ENCODE peak calls at places on chromosome 9, in seven cellular contexts. B, C, D, W, X, H and Q are unnamed samples.

GRCh38 chr9:78054180-78054579 is 22.6 kb upstream of the GNAQ start:
- DNase-seq in B (no peak), C (no peak), D (no peak), W (no peak), X (no peak), H (no peak), Q (no peak)

GRCh38 chr9:18480649-18481048 is 6.7 kb downstream of the ADAMTSL1 start:
- DNase-seq in B (no peak), C (no peak), D (peak), W (peak), X (no peak), H (no peak), Q (no peak)

GRCh38 chr9:91433180-91433579 is 9.5 kb upstream of the NFIL3 start:
- DNase-seq in B (peak), C (no peak), D (peak), W (peak), X (peak), H (no peak), Q (peak)

GRCh38 chr9:122225323-122226141 is 3.2 kb downstream of the LHX6 start:
- DNase-seq in B (no peak), C (no peak), D (peak), W (no peak), X (no peak), H (no peak), Q (no peak)

GRCh38 chr9:93721417-93721965 is 145.1 kb downstream of the PHF2 start:
- DNase-seq in B (no peak), C (no peak), D (no peak), W (no peak), X (no peak), H (no peak), Q (no peak)

GRCh38 chr9:13181652-13182051 is 97.8 kb downstream of the MPDZ start:
- DNase-seq in B (no peak), C (peak), D (peak), W (peak), X (peak), H (peak), Q (peak)

GRCh38 chr9:93084471-93084881 is 11.5 kb upstream of the CARD19 start:
- DNase-seq in B (no peak), C (no peak), D (no peak), W (no peak), X (no peak), H (no peak), Q (no peak)

GRCh38 chr9:13002740-13003139 is 227.9 kb downstream of the LURAP1L start:
- DNase-seq in B (no peak), C (no peak), D (no peak), W (no peak), X (no peak), H (no peak), Q (no peak)

GRCh38 chr9:114551750-114552685 is 35.6 kb upstream of the ATP6V1G1 start:
- DNase-seq in B (no peak), C (no peak), D (peak), W (peak), X (peak), H (no peak), Q (peak)

GRCh38 chr9:2257530-2257929 is 242.4 kb downstream of the SMARCA2 start:
- DNase-seq in B (no peak), C (no peak), D (no peak), W (no peak), X (no peak), H (no peak), Q (no peak)

GRCh38 chr9:5436441-5436840 is 1.3 kb downstream of the PLGRKT start:
- DNase-seq in B (no peak), C (no peak), D (no peak), W (no peak), X (no peak), H (no peak), Q (no peak)

GRCh38 chr9:71121275-71122168 is at the start of gene TRPM3:
- DNase-seq in B (no peak), C (peak), D (no peak), W (no peak), X (no peak), H (peak), Q (no peak)
- TF ChIP-seq EZH2 in B (no peak), C (no peak), D (no peak), W (no peak), X (no peak), H (no peak), Q (no peak)

GRCh38 chr9:63817622-63818518 is 1467.1 kb downstream of the FOXD4L5 start:
- DNase-seq in B (peak), C (peak), D (peak), W (peak), X (peak), H (peak), Q (peak)
- TF ChIP-seq EZH2 in B (no peak), C (peak), D (no peak), W (no peak), X (no peak), H (no peak), Q (no peak)

GRCh38 chr9:129320575-129321311 is 142.7 kb upstream of the IER5L start:
- DNase-seq in B (peak), C (peak), D (peak), W (peak), X (peak), H (peak), Q (peak)
- TF ChIP-seq EZH2 in B (no peak), C (no peak), D (no peak), W (no peak), X (no peak), H (no peak), Q (no peak)

DNA sequence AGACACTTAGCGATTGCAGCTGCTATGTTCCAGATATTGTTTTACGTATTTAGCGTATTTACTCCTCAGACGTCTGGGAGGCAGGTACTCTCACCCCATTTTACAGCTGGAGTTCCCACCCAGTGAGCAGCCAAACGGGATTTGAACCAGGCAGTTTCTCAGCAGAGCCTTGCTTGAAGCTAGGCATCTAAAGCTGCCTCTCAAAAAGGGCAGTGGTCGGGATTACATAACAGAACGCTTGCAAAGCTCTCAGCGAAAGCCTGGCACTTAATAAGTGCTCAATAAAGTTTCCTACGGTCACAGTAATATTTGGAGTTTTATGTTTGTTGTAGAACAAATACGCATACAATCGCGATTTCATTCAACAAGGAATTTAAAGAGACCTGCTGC is 302 bp upstream of the BSPRY start:
- DNase-seq in B (no peak), C (peak), D (no peak), W (no peak), X (no peak), H (peak), Q (no peak)
- TF ChIP-seq EZH2 in B (no peak), C (peak), D (peak), W (peak), X (peak), H (no peak), Q (no peak)

GRCh38 chr9:97847474-97848236 is 5.4 kb upstream of the FOXE1 start:
- DNase-seq in B (no peak), C (no peak), D (no peak), W (no peak), X (no peak), H (peak), Q (no peak)
- TF ChIP-seq EZH2 in B (no peak), C (no peak), D (no peak), W (no peak), X (no peak), H (peak), Q (no peak)

DNA sequence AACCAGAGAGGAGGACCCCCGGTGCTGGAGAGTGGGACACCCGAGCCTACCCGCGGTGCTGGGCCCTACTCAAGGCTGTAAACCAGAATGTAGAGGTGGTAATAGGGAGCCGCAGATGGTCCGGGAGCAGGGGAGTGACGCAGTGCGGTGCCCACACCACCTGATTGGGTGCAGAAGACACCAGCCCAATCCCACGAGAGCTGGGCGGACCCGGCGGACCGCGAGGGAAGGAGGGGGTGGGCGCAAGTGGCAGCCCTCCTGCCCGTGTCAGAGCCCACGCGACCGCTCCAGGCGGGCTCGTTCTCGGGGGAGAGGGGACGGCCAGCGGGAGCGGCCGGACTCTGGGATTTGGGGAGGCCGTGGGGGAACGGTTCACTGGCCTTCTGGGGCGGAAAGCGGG is 71.2 kb downstream of the C9orf50 start:
- DNase-seq in B (no peak), C (peak), D (peak), W (peak), X (no peak), H (no peak), Q (no peak)
- TF ChIP-seq EZH2 in B (no peak), C (no peak), D (no peak), W (no peak), X (no peak), H (no peak), Q (no peak)

GRCh38 chr9:123757547-123757946 is 172.4 kb downstream of the DENND1A start:
- DNase-seq in B (no peak), C (no peak), D (no peak), W (no peak), X (no peak), H (no peak), Q (no peak)

GRCh38 chr9:123756484-123757106 is 173.3 kb downstream of the DENND1A start:
- DNase-seq in B (no peak), C (peak), D (no peak), W (no peak), X (no peak), H (no peak), Q (no peak)

GRCh38 chr9:123749580-123750202 is 180.2 kb downstream of the DENND1A start:
- DNase-seq in B (peak), C (no peak), D (no peak), W (peak), X (no peak), H (peak), Q (no peak)

GRCh38 chr9:123753011-123753410 is 176.9 kb downstream of the DENND1A start:
- DNase-seq in B (no peak), C (no peak), D (no peak), W (no peak), X (no peak), H (no peak), Q (no peak)

GRCh38 chr9:123753669-123754307 is 176.1 kb downstream of the DENND1A start:
- DNase-seq in B (peak), C (no peak), D (no peak), W (no peak), X (no peak), H (no peak), Q (no peak)
- TF ChIP-seq EZH2 in B (no peak), C (no peak), D (no peak), W (no peak), X (no peak), H (no peak), Q (no peak)

GRCh38 chr9:1048853-1049252 is 1.3 kb upstream of the DMRT2 start:
- DNase-seq in B (no peak), C (no peak), D (no peak), W (no peak), X (no peak), H (no peak), Q (no peak)
- TF ChIP-seq EZH2 in B (no peak), C (no peak), D (no peak), W (peak), X (no peak), H (peak), Q (no peak)

GRCh38 chr9:33677506-33677809 is 117.9 kb upstream of the PRSS3 start:
- DNase-seq in B (no peak), C (no peak), D (no peak), W (no peak), X (no peak), H (no peak), Q (no peak)
- TF ChIP-seq EZH2 in B (no peak), C (no peak), D (no peak), W (no peak), X (no peak), H (no peak), Q (no peak)